ENCODE peak calls at places on chromosomes 16 and 17, in ten cellular contexts. W is cardiac muscle cell, C is H9, N is stomach, B is SK-N-SH, L is left ventricle myocardium inferior, I is tibial nerve, T is Karpas-422, P is tibial artery, G is GM12878. Z is an unnamed sample.

GRCh38 chr16:87369796-87370719 is 13.5 kb downstream of the FBXO31 start:
- DNase-seq in I (no peak), W (no peak), L (peak; percentile 50), B (peak; percentile 42), P (no peak), G (no peak), T (no peak), C (no peak), N (no peak), Z (no peak)

GRCh38 chr16:79843631-79844043 is 243.1 kb upstream of the MAF start:
- DNase-seq in W (no peak), B (no peak), C (no peak), T (no peak), N (no peak), G (peak; percentile 7), L (no peak), I (no peak), P (no peak), Z (no peak)

GRCh38 chr16:71746442-71747046 is 22.0 kb upstream of the PHLPP2 start:
- DNase-seq in B (peak; percentile 57), T (peak; percentile 83), L (no peak), I (no peak), P (no peak), C (no peak), G (no peak), N (no peak), W (peak; percentile 61), Z (no peak)

GRCh38 chr17:67671492-67671891 is 46.2 kb upstream of the NOL11 start:
- DNase-seq in W (no peak), C (no peak), N (peak; percentile 32), P (no peak), G (no peak), B (peak; percentile 59), L (no peak), T (no peak), I (no peak), Z (no peak)

GRCh38 chr17:81851423-81851822 is 8.9 kb downstream of the P4HB start:
- DNase-seq in P (no peak), C (no peak), W (no peak), G (no peak), L (no peak), N (no peak), T (no peak), I (no peak), B (no peak), Z (no peak)

GRCh38 chr17:49227436-49228261 is 2.9 kb downstream of the PHOSPHO1 start:
- DNase-seq in N (peak; percentile 82), T (peak; percentile 91), P (peak; percentile 60), C (peak; percentile 89), G (no peak), L (peak; percentile 75), B (peak; percentile 87), W (peak; percentile 66), I (peak; percentile 32), Z (peak; percentile 19)

GRCh38 chr16:27745348-27745747 is 195.4 kb downstream of the KATNIP start:
- DNase-seq in I (no peak), G (no peak), N (no peak), L (no peak), T (no peak), W (peak; percentile 41), B (no peak), P (no peak), C (no peak), Z (no peak)

GRCh38 chr17:76193616-76194015 is 46.7 kb downstream of the RNF157 start:
- DNase-seq in W (no peak), T (no peak), L (no peak), C (no peak), B (peak; percentile 81), G (no peak), N (no peak), P (no peak), I (no peak), Z (no peak)

DNA sequence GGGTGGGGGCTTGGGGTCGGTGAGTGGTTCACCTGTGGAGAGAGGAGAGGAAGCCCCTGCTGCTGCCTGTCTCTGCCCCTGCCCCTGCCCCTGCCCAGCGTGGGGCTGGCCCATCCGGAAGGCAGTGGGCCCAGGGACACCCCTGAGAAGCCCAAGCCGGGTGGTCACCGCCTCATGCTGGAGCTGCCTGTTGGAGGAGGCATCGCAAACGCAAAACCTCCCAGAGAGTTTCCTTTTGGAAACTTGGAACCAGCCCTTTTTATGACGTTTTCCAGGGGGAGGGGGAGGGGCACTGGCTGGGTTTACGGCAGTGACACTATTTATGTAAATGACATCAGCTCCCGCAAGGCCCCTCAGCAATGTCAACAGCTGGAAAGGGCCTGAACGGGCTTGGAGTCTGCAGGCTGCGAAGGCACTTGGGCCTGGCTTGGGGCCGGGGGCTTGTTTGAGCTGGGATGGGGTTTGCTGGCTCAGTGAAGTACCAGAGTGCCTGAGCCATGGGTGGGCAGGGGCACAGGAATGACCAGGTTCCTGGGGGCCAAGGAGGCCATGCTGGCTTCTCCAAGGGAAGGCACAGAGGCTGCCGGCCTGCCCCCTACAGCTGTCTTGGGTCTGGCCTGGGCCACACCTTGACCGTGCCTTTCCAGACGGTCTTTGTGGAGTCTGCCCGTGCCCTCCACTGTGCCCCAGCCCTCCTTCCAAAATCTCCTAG is 219.5 kb downstream of the NTN1 start:
- DNase-seq in P (peak; percentile 85), G (no peak), L (peak; percentile 80), C (peak; percentile 86), W (peak; percentile 68), N (peak; percentile 47), T (no peak), B (no peak), I (peak; percentile 70), Z (no peak)
- H3K27ac ChIP-seq in P (peak overlapping the region; percentile 100), G (no peak overlapping the region), L (peak overlapping the region; percentile 97), C (no peak overlapping the region), W (peak overlapping the region; percentile 52), N (peak overlapping the region; percentile 96), T (no peak overlapping the region), B (no peak overlapping the region), I (peak overlapping the region; percentile 97), Z (peak overlapping the region; percentile 87)

GRCh38 chr17:77379065-77379428 is 238.3 kb downstream of the SEC14L1 start:
- DNase-seq in N (no peak), C (no peak), B (peak; percentile 41), I (no peak), G (no peak), W (no peak), L (no peak), T (no peak), P (no peak), Z (no peak)

GRCh38 chr17:77375917-77376651 is 235.3 kb downstream of the SEC14L1 start:
- DNase-seq in W (peak; percentile 82), C (peak; percentile 67), B (peak; percentile 82), P (no peak), N (peak; percentile 45), T (no peak), L (no peak), I (no peak), G (no peak), Z (no peak)

GRCh38 chr17:77376795-77377751 is 236.3 kb downstream of the SEC14L1 start:
- DNase-seq in G (no peak), C (no peak), T (no peak), I (no peak), W (peak; percentile 91), N (peak; percentile 86), B (peak; percentile 91), L (peak; percentile 58), P (no peak), Z (no peak)

GRCh38 chr17:77378318-77379064 is 237.7 kb downstream of the SEC14L1 start:
- DNase-seq in C (no peak), T (no peak), N (no peak), P (no peak), W (no peak), B (peak; percentile 62), I (no peak), G (no peak), L (no peak), Z (no peak)

DNA sequence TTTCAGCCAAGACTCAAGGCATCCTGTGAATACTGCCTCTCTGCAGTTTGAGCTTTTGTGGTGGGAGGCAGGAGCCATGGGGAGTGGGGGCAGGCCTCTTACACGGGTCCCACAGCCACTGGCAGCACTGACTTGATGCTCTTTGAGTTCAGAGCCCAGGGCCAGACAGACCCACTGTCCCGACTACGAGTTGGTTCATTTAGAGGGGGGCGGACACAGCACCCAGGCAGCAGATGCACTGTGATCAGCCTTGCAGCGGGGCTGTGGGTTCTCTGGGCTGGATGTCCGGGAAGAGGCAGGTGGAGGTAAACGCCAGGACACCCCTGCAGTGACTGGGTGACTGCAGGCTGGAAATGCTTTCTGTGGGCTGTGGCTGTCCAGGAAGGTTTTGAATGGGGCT is 237.1 kb downstream of the SEC14L1 start:
- DNase-seq in T (no peak), L (no peak), B (peak; percentile 57), W (no peak), N (no peak), C (no peak), I (no peak), P (no peak), G (no peak), Z (no peak)
- H3K27ac ChIP-seq in T (no peak overlapping the region), L (peak overlapping the region; percentile 98), B (no peak overlapping the region), W (no peak overlapping the region), N (peak overlapping the region; percentile 94), C (no peak overlapping the region), I (peak overlapping the region; percentile 93), P (peak overlapping the region; percentile 88), G (no peak overlapping the region), Z (no peak overlapping the region)

GRCh38 chr16:57688987-57689771 is 5.4 kb upstream of the DRC7 start:
- DNase-seq in G (no peak), C (no peak), N (peak; percentile 70), L (no peak), B (peak; percentile 30), W (no peak), T (no peak), I (no peak), P (no peak), Z (no peak)

GRCh38 chr16:57690782-57691471 is 3.7 kb upstream of the DRC7 start:
- DNase-seq in T (no peak), C (no peak), N (no peak), L (no peak), B (no peak), G (no peak), W (peak; percentile 30), I (no peak), P (no peak), Z (no peak)

GRCh38 chr16:57692636-57693035 is 2.0 kb upstream of the DRC7 start:
- DNase-seq in L (no peak), C (no peak), P (no peak), T (no peak), B (no peak), G (no peak), N (no peak), W (no peak), I (no peak), Z (no peak)

GRCh38 chr16:57688487-57688986 is 6.1 kb upstream of the DRC7 start:
- DNase-seq in W (no peak), P (no peak), C (no peak), L (no peak), G (no peak), I (no peak), N (no peak), B (no peak), T (no peak), Z (no peak)

DNA sequence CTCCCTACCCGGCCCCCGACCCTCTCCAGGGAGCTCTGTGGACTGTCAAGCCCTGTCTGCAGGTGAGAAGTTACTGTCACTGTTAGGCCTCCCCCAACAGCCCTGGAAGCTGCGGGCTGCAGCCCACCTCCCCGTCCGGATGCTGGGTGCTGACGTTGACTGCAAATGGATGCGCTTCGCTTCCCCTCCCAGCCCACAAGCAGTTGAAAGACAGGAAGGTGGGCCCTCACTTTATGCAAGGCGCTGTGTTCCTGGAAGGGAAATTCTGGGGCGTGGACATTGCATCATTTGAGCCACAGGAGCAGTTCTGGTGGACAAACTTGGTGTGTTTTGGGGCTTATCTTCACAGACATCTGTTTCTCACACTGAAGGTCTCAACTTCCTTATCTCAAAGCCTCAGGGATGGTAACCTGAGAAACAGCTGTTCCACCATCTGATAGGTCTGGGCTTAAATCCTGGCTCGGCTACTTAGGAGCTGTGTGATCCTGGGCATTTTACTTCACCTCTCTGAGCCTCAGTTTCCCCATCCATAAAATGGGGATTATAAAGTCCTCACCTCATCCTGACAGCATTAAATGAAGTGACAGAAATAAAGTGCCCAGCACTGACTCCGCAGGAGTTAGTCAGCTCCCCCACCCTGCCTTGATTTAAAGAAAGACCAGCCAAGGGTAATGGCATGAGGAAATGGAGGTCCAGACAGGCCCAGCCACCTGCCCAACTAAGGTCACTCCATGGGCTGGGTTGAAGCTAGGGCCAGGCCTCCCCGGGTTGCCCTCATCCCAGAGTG is 4.6 kb upstream of the DRC7 start:
- DNase-seq in G (peak; percentile 57), I (no peak), L (no peak), T (no peak), P (no peak), W (peak; percentile 46), N (no peak), C (no peak), B (no peak), Z (no peak)
- H3K27ac ChIP-seq in G (no peak overlapping the region), I (no peak overlapping the region), L (no peak overlapping the region), T (no peak overlapping the region), P (no peak overlapping the region), W (no peak overlapping the region), N (peak overlapping the region; percentile 42), C (no peak overlapping the region), B (no peak overlapping the region), Z (no peak overlapping the region)

GRCh38 chr16:51143166-51143565 is 7.9 kb downstream of the SALL1 start:
- DNase-seq in I (no peak), L (no peak), W (no peak), N (no peak), B (no peak), T (no peak), G (no peak), P (no peak), C (no peak), Z (no peak)
- H3K27ac ChIP-seq in I (no peak overlapping the region), L (no peak overlapping the region), W (no peak overlapping the region), N (no peak overlapping the region), B (no peak overlapping the region), T (no peak overlapping the region), G (no peak overlapping the region), P (no peak overlapping the region), C (no peak overlapping the region), Z (peak overlapping the region; percentile 61)